ENCODE peak calls at places on chromosomes 16 and 17, in ten cellular contexts. X is iris pigment epithelial cell; N is effector memory CD8-positive, alpha-beta T cell; T is posterior cingulate gyrus; J is GM19239; I is transverse colon; U is RPMI7951; L is NCI-H69; D is fibroblast of the aortic adventitia; Y is activated CD8-positive, alpha-beta memory T cell treated with anti-CD3 and anti-CD28 coated beads for 48 hours. W is an unnamed sample.

GRCh38 chr17:44831270-44831770 is 1.2 kb upstream of the GJC1 start:
- DNase-seq in X (no peak), N (no peak), T (no peak), J (no peak), I (no peak), U (no peak), L (no peak), D (no peak), Y (no peak), W (no peak)

GRCh38 chr17:16007439-16007838 is 7.8 kb downstream of the TTC19 start:
- DNase-seq in X (no peak), N (no peak), T (no peak), J (no peak), I (no peak), U (no peak), L (no peak), D (no peak), Y (no peak), W (no peak)

GRCh38 chr16:81035975-81036750 is 521 bp downstream of the ATMIN start:
- DNase-seq in X (peak), N (peak), T (peak), J (peak), I (peak), U (peak), L (peak), D (peak), Y (peak), W (peak)

GRCh38 chr16:47927330-47927729 is 228.5 kb downstream of the ABCC12 start:
- DNase-seq in X (peak), N (no peak), T (no peak), J (no peak), I (no peak), U (peak), L (no peak), D (no peak), Y (no peak), W (no peak)

GRCh38 chr16:81582655-81583441 is 138.2 kb downstream of the CMIP start:
- DNase-seq in X (no peak), N (no peak), T (peak), J (no peak), I (no peak), U (no peak), L (no peak), D (no peak), Y (no peak), W (no peak)

GRCh38 chr17:58085039-58085715 is 2.0 kb downstream of the DYNLL2 start:
- DNase-seq in X (no peak), N (no peak), T (no peak), J (no peak), I (no peak), U (peak), L (no peak), D (no peak), Y (no peak), W (no peak)

GRCh38 chr16:85222151-85222863 is 110.0 kb upstream of the CIBAR2 start:
- DNase-seq in X (no peak), N (no peak), T (no peak), J (no peak), I (no peak), U (no peak), L (peak), D (no peak), Y (no peak), W (peak)

GRCh38 chr17:10790491-10791401 is 13.2 kb downstream of the TMEM238L start:
- DNase-seq in X (no peak), N (no peak), T (no peak), J (no peak), I (peak), U (peak), L (no peak), D (no peak), Y (no peak), W (no peak)

GRCh38 chr17:1078831-1079561 is 82.1 kb downstream of the TIMM22 start:
- DNase-seq in X (no peak), N (no peak), T (peak), J (no peak), I (no peak), U (no peak), L (peak), D (no peak), Y (no peak), W (peak)

GRCh38 chr17:5209396-5209795 is 17.7 kb upstream of the ZNF594 start:
- DNase-seq in X (peak), N (no peak), T (no peak), J (no peak), I (no peak), U (no peak), L (no peak), D (peak), Y (no peak), W (no peak)

GRCh38 chr17:2171725-2172446 is 117.0 kb downstream of the HIC1 start:
- DNase-seq in X (peak), N (no peak), T (peak), J (no peak), I (peak), U (peak), L (peak), D (peak), Y (no peak), W (peak)

GRCh38 chr17:14805348-14805747 is 459.8 kb downstream of the PMP22 start:
- DNase-seq in X (no peak), N (no peak), T (no peak), J (no peak), I (no peak), U (peak), L (no peak), D (no peak), Y (no peak), W (no peak)

GRCh38 chr17:15257316-15257925 is 7.7 kb downstream of the PMP22 start:
- DNase-seq in X (peak), N (peak), T (peak), J (peak), I (peak), U (peak), L (peak), D (peak), Y (peak), W (peak)

GRCh38 chr17:59649886-59650285 is 30.2 kb downstream of the CLTC start:
- DNase-seq in X (no peak), N (no peak), T (no peak), J (no peak), I (no peak), U (no peak), L (no peak), D (no peak), Y (no peak), W (no peak)

GRCh38 chr17:74455025-74455585 is 11.3 kb upstream of the CD300A start:
- DNase-seq in X (no peak), N (no peak), T (no peak), J (no peak), I (peak), U (no peak), L (peak), D (no peak), Y (no peak), W (peak)

GRCh38 chr16:54312502-54312991 is 26.0 kb upstream of the IRX3 start:
- DNase-seq in X (no peak), N (no peak), T (no peak), J (no peak), I (no peak), U (no peak), L (no peak), D (no peak), Y (no peak), W (no peak)

GRCh38 chr16:5605404-5605803 is 507.8 kb upstream of the EEF2KMT start:
- DNase-seq in X (no peak), N (no peak), T (no peak), J (no peak), I (no peak), U (no peak), L (no peak), D (no peak), Y (no peak), W (no peak)

GRCh38 chr16:55062446-55062845 is 131.8 kb downstream of the IRX5 start:
- DNase-seq in X (no peak), N (no peak), T (no peak), J (no peak), I (no peak), U (no peak), L (no peak), D (peak), Y (no peak), W (no peak)

GRCh38 chr16:72939247-72939646 is 108.7 kb downstream of the ZFHX3 start:
- DNase-seq in X (peak), N (no peak), T (no peak), J (no peak), I (peak), U (peak), L (peak), D (peak), Y (no peak), W (no peak)

GRCh38 chr16:1839554-1839953 is 12.5 kb downstream of the FAHD1 start:
- DNase-seq in X (peak), N (no peak), T (no peak), J (no peak), I (no peak), U (peak), L (no peak), D (peak), Y (no peak), W (no peak)